ENCODE peak calls at places on chromosome 20, in five cellular contexts. One of them, this sample, is unnamed.

GRCh38 chr20:17281478-17281877 is 54.6 kb downstream of the PCSK2 start:
- DNase-seq in hepatic stellate cell: no peak
- DNase-seq in neural progenitor cell: peak
- DNase-seq in Daoy: peak
- DNase-seq in glutamatergic neuron: peak
- DNase-seq in this sample: no peak

GRCh38 chr20:32112862-32113261 is 3.3 kb downstream of the TM9SF4 start:
- DNase-seq in hepatic stellate cell: no peak
- DNase-seq in glutamatergic neuron: no peak
- DNase-seq in neural progenitor cell: no peak
- DNase-seq in Daoy: peak
- DNase-seq in this sample: no peak

GRCh38 chr20:54014301-54014914 is 56.0 kb downstream of the BCAS1 start:
- DNase-seq in glutamatergic neuron: peak
- DNase-seq in hepatic stellate cell: no peak
- DNase-seq in Daoy: no peak
- DNase-seq in neural progenitor cell: no peak
- DNase-seq in this sample: no peak

GRCh38 chr20:10673176-10673830 is 496 bp downstream of the JAG1 start:
- DNase-seq in Daoy: no peak
- DNase-seq in glutamatergic neuron: peak
- DNase-seq in hepatic stellate cell: no peak
- DNase-seq in neural progenitor cell: peak
- DNase-seq in this sample: peak

GRCh38 chr20:3312940-3313656 is 74.1 kb upstream of the SLC4A11 start:
- DNase-seq in glutamatergic neuron: no peak
- DNase-seq in hepatic stellate cell: peak
- DNase-seq in neural progenitor cell: no peak
- DNase-seq in Daoy: no peak
- DNase-seq in this sample: no peak

GRCh38 chr20:36313476-36313875 is 7.3 kb downstream of the DLGAP4 start:
- DNase-seq in neural progenitor cell: no peak
- DNase-seq in Daoy: no peak
- DNase-seq in hepatic stellate cell: no peak
- DNase-seq in glutamatergic neuron: no peak
- DNase-seq in this sample: no peak

GRCh38 chr20:1802385-1803215 is 92.6 kb upstream of the SIRPA start:
- DNase-seq in hepatic stellate cell: peak
- DNase-seq in Daoy: peak
- DNase-seq in neural progenitor cell: peak
- DNase-seq in glutamatergic neuron: peak
- DNase-seq in this sample: peak

GRCh38 chr20:23479043-23479442 is 11.9 kb upstream of the CST8 start:
- DNase-seq in hepatic stellate cell: no peak
- DNase-seq in Daoy: no peak
- DNase-seq in neural progenitor cell: no peak
- DNase-seq in glutamatergic neuron: no peak
- DNase-seq in this sample: no peak

GRCh38 chr20:54042021-54042420 is 28.4 kb downstream of the BCAS1 start:
- DNase-seq in glutamatergic neuron: no peak
- DNase-seq in Daoy: no peak
- DNase-seq in neural progenitor cell: no peak
- DNase-seq in hepatic stellate cell: no peak
- DNase-seq in this sample: no peak

GRCh38 chr20:61953789-61954125 is 111.9 kb downstream of the TAF4 start:
- DNase-seq in Daoy: no peak
- DNase-seq in glutamatergic neuron: no peak
- DNase-seq in hepatic stellate cell: no peak
- DNase-seq in neural progenitor cell: no peak
- DNase-seq in this sample: no peak

GRCh38 chr20:58012731-58013510 is 215.5 kb downstream of the ANKRD60 start:
- DNase-seq in hepatic stellate cell: no peak
- DNase-seq in Daoy: no peak
- DNase-seq in glutamatergic neuron: no peak
- DNase-seq in neural progenitor cell: no peak
- DNase-seq in this sample: no peak

GRCh38 chr20:47701612-47702011 is 83.7 kb downstream of the SULF2 start:
- DNase-seq in hepatic stellate cell: no peak
- DNase-seq in glutamatergic neuron: no peak
- DNase-seq in neural progenitor cell: no peak
- DNase-seq in Daoy: peak
- DNase-seq in this sample: peak

GRCh38 chr20:61253264-61253639 is 1.2 kb downstream of the CDH4 start:
- DNase-seq in Daoy: peak
- DNase-seq in glutamatergic neuron: peak
- DNase-seq in neural progenitor cell: peak
- DNase-seq in hepatic stellate cell: peak
- DNase-seq in this sample: peak

GRCh38 chr20:4684837-4685413 is 36.8 kb upstream of the PRND start:
- DNase-seq in hepatic stellate cell: no peak
- DNase-seq in glutamatergic neuron: no peak
- DNase-seq in neural progenitor cell: no peak
- DNase-seq in Daoy: peak
- DNase-seq in this sample: peak

GRCh38 chr20:63656451-63656850 is 1.7 kb upstream of the RTEL1 start:
- DNase-seq in Daoy: no peak
- DNase-seq in glutamatergic neuron: no peak
- DNase-seq in neural progenitor cell: no peak
- DNase-seq in hepatic stellate cell: no peak
- DNase-seq in this sample: peak

GRCh38 chr20:50251992-50252491 is 61.4 kb downstream of the CEBPB start:
- DNase-seq in Daoy: peak
- DNase-seq in neural progenitor cell: no peak
- DNase-seq in hepatic stellate cell: peak
- DNase-seq in glutamatergic neuron: no peak
- DNase-seq in this sample: peak

GRCh38 chr20:62433655-62434054 is 6.3 kb upstream of the RBBP8NL start:
- DNase-seq in glutamatergic neuron: no peak
- DNase-seq in neural progenitor cell: no peak
- DNase-seq in Daoy: no peak
- DNase-seq in hepatic stellate cell: no peak
- DNase-seq in this sample: no peak

GRCh38 chr20:48374986-48375715 is 452.6 kb downstream of the PREX1 start:
- DNase-seq in hepatic stellate cell: no peak
- DNase-seq in neural progenitor cell: no peak
- DNase-seq in Daoy: no peak
- DNase-seq in glutamatergic neuron: no peak
- DNase-seq in this sample: no peak

GRCh38 chr20:57791946-57792328 is 82.1 kb upstream of the PMEPA1 start:
- DNase-seq in Daoy: no peak
- DNase-seq in hepatic stellate cell: no peak
- DNase-seq in glutamatergic neuron: no peak
- DNase-seq in neural progenitor cell: no peak
- DNase-seq in this sample: no peak

GRCh38 chr20:8790442-8791074 is 278.3 kb upstream of the PLCB4 start:
- DNase-seq in glutamatergic neuron: peak
- DNase-seq in Daoy: peak
- DNase-seq in hepatic stellate cell: peak
- DNase-seq in neural progenitor cell: peak
- DNase-seq in this sample: peak

GRCh38 chr20:58531063-58531462 is 15.9 kb upstream of the APCDD1L start:
- DNase-seq in glutamatergic neuron: no peak
- DNase-seq in hepatic stellate cell: no peak
- DNase-seq in Daoy: no peak
- DNase-seq in neural progenitor cell: no peak
- DNase-seq in this sample: no peak

This sample was measured in MG63.